ENCODE peak calls at places on chromosomes 2 and 18, in five cellular contexts. Z, O, F, J and H are unnamed samples.

GRCh38 chr2:38665854-38666577 is at the start of gene GALM:
- DNase-seq in Z (peak; percentile 83), O (peak; percentile 85), F (peak; percentile 96), J (peak; percentile 47), H (no peak)

GRCh38 chr18:11887305-11888262 is 20.5 kb downstream of the MPPE1 start:
- DNase-seq in Z (peak; percentile 30), O (no peak), F (no peak), J (peak; percentile 25), H (no peak)

GRCh38 chr2:180071797-180072196 is 64.7 kb upstream of the CWC22 start:
- DNase-seq in Z (no peak), O (no peak), F (no peak), J (no peak), H (no peak)

GRCh38 chr2:112343827-112344585 is 68.6 kb downstream of the ZC3H6 start:
- DNase-seq in Z (no peak), O (no peak), F (peak; percentile 24), J (no peak), H (no peak)

GRCh38 chr2:182672471-182673165 is 43.4 kb upstream of the DNAJC10 start:
- DNase-seq in Z (no peak), O (no peak), F (peak; percentile 80), J (peak; percentile 73), H (no peak)

GRCh38 chr2:240469239-240469636 is 33.8 kb downstream of the GPC1 start:
- DNase-seq in Z (no peak), O (peak; percentile 13), F (no peak), J (no peak), H (no peak)

GRCh38 chr2:72765997-72766609 is 59.7 kb downstream of the EXOC6B start:
- DNase-seq in Z (no peak), O (no peak), F (no peak), J (peak; percentile 84), H (no peak)

GRCh38 chr2:114022360-114023085 is 132.6 kb downstream of the ACTR3 start:
- DNase-seq in Z (peak; percentile 60), O (no peak), F (peak; percentile 90), J (peak; percentile 99), H (no peak)

GRCh38 chr2:226137201-226137811 is 662.3 kb downstream of the IRS1 start:
- DNase-seq in Z (peak; percentile 30), O (no peak), F (peak; percentile 54), J (peak; percentile 100), H (no peak)

GRCh38 chr2:102144128-102144527 is 1.6 kb downstream of the IL1R1 start:
- DNase-seq in Z (no peak), O (no peak), F (peak; percentile 70), J (no peak), H (no peak)

GRCh38 chr2:136351684-136352083 is 233.7 kb upstream of the CXCR4 start:
- DNase-seq in Z (no peak), O (no peak), F (no peak), J (no peak), H (no peak)

GRCh38 chr2:203340791-203341487 is 12.7 kb downstream of the ABI2 start:
- DNase-seq in Z (peak; percentile 32), O (no peak), F (peak; percentile 34), J (peak; percentile 73), H (no peak)

GRCh38 chr2:145827235-145827634 is 1307.3 kb upstream of the ZEB2 start:
- DNase-seq in Z (no peak), O (no peak), F (no peak), J (no peak), H (no peak)

GRCh38 chr2:188013767-188014166 is 277.9 kb upstream of the GULP1 start:
- DNase-seq in Z (no peak), O (no peak), F (no peak), J (no peak), H (no peak)

GRCh38 chr2:108621087-108621559 is 86.9 kb downstream of the LIMS1 start:
- DNase-seq in Z (peak; percentile 61), O (no peak), F (no peak), J (peak; percentile 95), H (no peak)

GRCh38 chr2:220227272-220227920 is 600.0 kb downstream of the SLC4A3 start:
- DNase-seq in Z (no peak), O (no peak), F (peak; percentile 85), J (no peak), H (no peak)

GRCh38 chr2:42371621-42372473 is 10.8 kb upstream of the COX7A2L start:
- DNase-seq in Z (no peak), O (no peak), F (no peak), J (peak; percentile 95), H (no peak)

GRCh38 chr2:8659092-8659734 is 22.6 kb upstream of the ID2 start:
- DNase-seq in Z (no peak), O (no peak), F (no peak), J (no peak), H (no peak)

GRCh38 chr2:18883626-18884456 is 294.5 kb upstream of the NT5C1B start:
- DNase-seq in Z (peak; percentile 54), O (no peak), F (peak; percentile 53), J (peak; percentile 41), H (no peak)

GRCh38 chr2:236545814-236546480 is 23.7 kb upstream of the ACKR3 start:
- DNase-seq in Z (no peak), O (no peak), F (no peak), J (no peak), H (no peak)

GRCh38 chr2:15159751-15160177 is 401.4 kb downstream of the NBAS start:
- DNase-seq in Z (peak; percentile 20), O (no peak), F (peak; percentile 68), J (peak; percentile 49), H (no peak)

GRCh38 chr2:71417300-71418202 is 35.8 kb upstream of the DYSF start:
- DNase-seq in Z (no peak), O (no peak), F (no peak), J (peak; percentile 53), H (no peak)

GRCh38 chr2:189327879-189328351 is 113.4 kb upstream of the WDR75 start:
- DNase-seq in Z (no peak), O (no peak), F (no peak), J (no peak), H (no peak)

GRCh38 chr18:54222922-54223567 is 1.4 kb downstream of the MBD2 start:
- DNase-seq in Z (peak; percentile 34), O (no peak), F (no peak), J (no peak), H (no peak)

DNA sequence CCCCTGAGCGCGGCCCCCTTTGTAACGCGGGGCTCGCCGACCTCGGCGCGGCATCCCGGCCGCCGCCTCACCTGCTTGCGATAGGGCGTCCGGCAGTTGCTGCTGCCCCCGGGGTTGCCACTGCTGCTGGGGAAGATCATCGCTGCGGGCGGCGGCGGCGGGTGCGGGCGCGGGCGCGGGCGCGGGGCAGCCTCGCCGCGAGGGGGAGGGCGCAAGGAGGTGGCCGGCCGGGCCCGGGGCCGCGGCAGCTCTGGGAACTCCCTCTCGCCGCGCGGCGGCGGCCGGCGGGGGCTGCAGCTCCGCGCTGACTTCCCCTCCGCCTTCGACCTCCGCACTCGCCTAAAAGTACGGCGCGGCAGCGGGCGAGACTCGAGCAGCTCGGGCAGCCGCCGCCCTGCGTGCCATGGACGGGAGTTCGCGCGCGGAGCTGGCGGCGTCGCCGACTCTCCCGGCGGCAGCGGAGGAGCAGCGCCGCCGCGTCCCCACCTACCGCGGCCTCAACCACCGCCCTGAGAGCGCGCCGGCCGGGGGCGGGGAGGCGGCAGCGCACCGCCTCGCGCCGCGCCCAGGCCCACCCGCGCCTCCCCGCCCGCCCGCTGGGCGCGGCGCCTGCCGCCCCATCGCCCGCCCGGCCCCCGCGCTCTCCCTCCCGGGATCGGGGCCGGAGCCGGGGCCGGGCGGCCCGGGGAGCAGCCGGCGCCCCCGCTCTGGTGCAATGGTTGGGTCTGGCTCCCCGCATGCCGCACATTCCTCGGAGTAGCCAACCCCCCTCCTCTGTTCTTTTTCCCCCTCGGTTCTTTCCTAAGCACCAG is 86.0 kb downstream of the RBMS1 start:
- DNase-seq in Z (peak; percentile 66), O (peak; percentile 72), F (no peak), J (no peak), H (peak; percentile 87)
- TF ChIP-seq CTCF in Z (no peak), O (peak; percentile 20), F (no peak), J (no peak), H (peak; percentile 35)

GRCh38 chr2:11682590-11682915 is 12.6 kb upstream of the NTSR2 start:
- DNase-seq in Z (no peak), O (no peak), F (no peak), J (no peak), H (no peak)

GRCh38 chr2:11680181-11680900 is 10.3 kb upstream of the NTSR2 start:
- DNase-seq in Z (no peak), O (no peak), F (peak; percentile 41), J (no peak), H (no peak)

GRCh38 chr2:11680901-11681721 is 11.1 kb upstream of the NTSR2 start:
- DNase-seq in Z (no peak), O (no peak), F (no peak), J (no peak), H (no peak)

GRCh38 chr2:11683486-11683885 is 13.5 kb upstream of the NTSR2 start:
- DNase-seq in Z (no peak), O (no peak), F (peak; percentile 6), J (no peak), H (no peak)

GRCh38 chr2:11681722-11682589 is 12.0 kb upstream of the NTSR2 start:
- DNase-seq in Z (peak; percentile 72), O (no peak), F (no peak), J (peak; percentile 18), H (no peak)
- TF ChIP-seq CTCF in Z (peak; percentile 92), O (peak; percentile 47), F (peak; percentile 78), J (peak; percentile 98), H (peak; percentile 77)

GRCh38 chr18:79639072-79639829 is 40.4 kb upstream of the CTDP1 start:
- DNase-seq in Z (no peak), O (no peak), F (no peak), J (no peak), H (no peak)
- TF ChIP-seq CTCF in Z (no peak), O (no peak), F (no peak), J (no peak), H (no peak)

GRCh38 chr2:205998601-205999000 is 87.4 kb downstream of the INO80D start:
- DNase-seq in Z (no peak), O (no peak), F (no peak), J (no peak), H (no peak)

GRCh38 chr2:205996156-205996555 is 89.8 kb downstream of the INO80D start:
- DNase-seq in Z (no peak), O (no peak), F (no peak), J (no peak), H (no peak)

GRCh38 chr2:205994344-205994743 is 91.6 kb downstream of the INO80D start:
- DNase-seq in Z (no peak), O (no peak), F (no peak), J (no peak), H (no peak)

GRCh38 chr2:205990104-205990503 is 95.9 kb downstream of the INO80D start:
- DNase-seq in Z (no peak), O (no peak), F (no peak), J (no peak), H (no peak)

DNA sequence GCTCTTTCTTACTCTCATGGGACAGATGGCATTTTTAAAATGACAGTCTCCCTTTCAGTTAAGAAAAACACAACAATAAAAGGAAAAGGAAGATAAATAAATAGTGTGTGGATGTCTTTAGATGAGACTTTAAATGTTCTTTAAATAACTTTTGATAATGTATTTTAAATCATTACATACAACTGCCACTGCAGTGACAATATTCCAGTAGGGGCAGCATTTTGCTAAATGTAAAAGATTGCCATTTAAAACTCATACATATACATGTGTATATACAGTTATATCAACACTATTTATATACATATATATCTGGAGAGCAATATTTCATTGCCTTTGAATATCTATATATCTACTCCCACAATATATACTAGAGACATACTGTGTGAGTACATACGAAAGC is 90.7 kb downstream of the INO80D start:
- DNase-seq in Z (no peak), O (no peak), F (no peak), J (no peak), H (no peak)
- TF ChIP-seq CTCF in Z (no peak), O (no peak), F (peak; percentile 4), J (no peak), H (peak; percentile 35)

GRCh38 chr18:35127201-35127600 is 86.0 kb downstream of the MAPRE2 start:
- DNase-seq in Z (peak; percentile 13), O (no peak), F (peak; percentile 25), J (no peak), H (no peak)
- TF ChIP-seq CTCF in Z (no peak), O (no peak), F (peak; percentile 42), J (peak; percentile 12), H (peak; percentile 26)